ENCODE peak calls at places on chromosomes 16 and 17, in seven cellular contexts. X is GM12892; J is H7; K is CD4-positive, CD25-positive, alpha-beta regulatory T cell; L is hepatocyte; P is epithelial cell of prostate; W is neural progenitor cell. I is an unnamed sample.
A peak's percentile ranks its signal among the peaks of the same experiment; 100 is the strongest.

GRCh38 chr16:80319181-80319580 is 221.6 kb upstream of the DYNLRB2 start:
- DNase-seq in K (no peak), P (no peak), W (no peak), X (no peak), J (peak; percentile 53), L (no peak), I (no peak)

GRCh38 chr17:40121886-40122465 is at the start of gene MSL1:
- DNase-seq in J (peak; percentile 99), L (peak; percentile 95), X (peak; percentile 95), W (peak; percentile 95), K (peak; percentile 81), P (no peak), I (peak; percentile 84)

GRCh38 chr17:80850817-80851216 is 140.8 kb upstream of the CHMP6 start:
- DNase-seq in J (no peak), K (no peak), W (no peak), L (no peak), X (no peak), P (no peak), I (no peak)

GRCh38 chr16:75152635-75153034 is 4.3 kb downstream of the ZFP1 start:
- DNase-seq in L (no peak), P (no peak), W (no peak), K (no peak), X (no peak), J (no peak), I (no peak)

GRCh38 chr16:68934402-68934801 is 91.1 kb downstream of the TANGO6 start:
- DNase-seq in L (no peak), J (no peak), X (no peak), W (no peak), K (no peak), P (no peak), I (no peak)

GRCh38 chr16:12752159-12752558 is 51.5 kb downstream of the CPPED1 start:
- DNase-seq in K (no peak), P (no peak), J (no peak), L (no peak), X (no peak), W (no peak), I (no peak)

GRCh38 chr17:42260318-42260717 is 15.9 kb downstream of the STAT5B start:
- DNase-seq in L (no peak), X (no peak), P (no peak), K (no peak), W (no peak), J (no peak), I (no peak)

GRCh38 chr16:49747654-49748053 is 108.3 kb downstream of the ZNF423 start:
- DNase-seq in L (no peak), W (no peak), K (no peak), X (no peak), P (no peak), J (no peak), I (no peak)

GRCh38 chr16:57549730-57550129 is 7.3 kb downstream of the ADGRG5 start:
- DNase-seq in L (no peak), K (no peak), X (no peak), J (no peak), P (no peak), W (no peak), I (no peak)

GRCh38 chr16:73172621-73173312 is 124.8 kb upstream of the ZFHX3 start:
- DNase-seq in W (peak; percentile 52), P (no peak), L (peak; percentile 58), K (no peak), J (peak; percentile 68), X (no peak), I (peak; percentile 73)

GRCh38 chr16:81604960-81605383 is 160.4 kb downstream of the CMIP start:
- DNase-seq in L (peak; percentile 42), J (no peak), K (no peak), X (no peak), W (no peak), P (peak; percentile 53), I (no peak)

GRCh38 chr17:41009301-41009760 is 403 bp upstream of the KRTAP3-1 start:
- DNase-seq in J (no peak), P (no peak), W (peak; percentile 56), X (no peak), K (no peak), L (no peak), I (no peak)

GRCh38 chr17:36755586-36755985 is 154.2 kb downstream of the MRM1 start:
- DNase-seq in J (peak; percentile 85), X (no peak), K (no peak), W (peak; percentile 70), L (peak; percentile 22), P (no peak), I (peak; percentile 31)

GRCh38 chr16:66120656-66121055 is 245.8 kb upstream of the CDH5 start:
- DNase-seq in W (no peak), P (no peak), L (no peak), X (no peak), J (no peak), K (no peak), I (no peak)

GRCh38 chr17:78276098-78276497 is 44.7 kb downstream of the TMEM235 start:
- DNase-seq in P (no peak), K (no peak), J (no peak), X (no peak), L (no peak), W (no peak), I (no peak)

GRCh38 chr17:3556239-3556904 is 1.2 kb downstream of the TRPV3 start:
- DNase-seq in X (no peak), K (no peak), P (no peak), L (no peak), J (peak; percentile 55), W (no peak), I (no peak)

GRCh38 chr17:9532715-9533114 is 42.9 kb downstream of the STX8 start:
- DNase-seq in W (no peak), L (no peak), K (no peak), X (no peak), J (no peak), P (no peak), I (no peak)

GRCh38 chr16:87382023-87382785 is 1.4 kb downstream of the FBXO31 start:
- DNase-seq in W (no peak), L (peak; percentile 28), P (no peak), X (no peak), K (no peak), J (no peak), I (no peak)

GRCh38 chr17:63464691-63465090 is 12.2 kb upstream of the ACE start:
- DNase-seq in L (no peak), P (no peak), J (no peak), X (no peak), K (no peak), W (no peak), I (no peak)

GRCh38 chr16:46949216-46949892 is 24.1 kb downstream of the DNAJA2 start:
- DNase-seq in W (no peak), L (no peak), P (no peak), J (no peak), X (no peak), K (no peak), I (no peak)

GRCh38 chr17:47603830-47604229 is 45.9 kb upstream of the KPNB1 start:
- DNase-seq in L (no peak), X (no peak), P (no peak), W (no peak), K (no peak), J (no peak), I (no peak)

GRCh38 chr17:17494499-17495447 is 1.4 kb downstream of the RASD1 start:
- DNase-seq in P (no peak), J (peak; percentile 82), W (peak; percentile 77), K (no peak), X (no peak), L (peak; percentile 60), I (peak; percentile 44)

GRCh38 chr16:5036228-5037156 is 2.8 kb upstream of the NAGPA start:
- DNase-seq in K (no peak), J (peak; percentile 85), L (no peak), W (no peak), P (no peak), X (no peak), I (no peak)

GRCh38 chr16:67613808-67614207 is 31.1 kb upstream of the CARMIL2 start:
- DNase-seq in P (no peak), K (no peak), L (no peak), J (peak; percentile 58), W (peak; percentile 35), X (no peak), I (no peak)

GRCh38 chr16:49899991-49900690 is 44.2 kb upstream of the ZNF423 start:
- DNase-seq in K (no peak), J (no peak), P (no peak), L (peak; percentile 58), W (no peak), X (no peak), I (no peak)

GRCh38 chr17:45326566-45326965 is 9.7 kb upstream of the MAP3K14 start:
- DNase-seq in X (no peak), K (no peak), J (no peak), L (no peak), P (no peak), W (no peak), I (no peak)

GRCh38 chr16:64158941-64159588 is 962.8 kb downstream of the CDH11 start:
- DNase-seq in P (no peak), K (no peak), X (no peak), L (peak; percentile 37), J (no peak), W (no peak), I (no peak)

GRCh38 chr16:87691686-87692079 is 74.1 kb downstream of the KLHDC4 start:
- DNase-seq in P (no peak), K (no peak), J (no peak), L (no peak), X (no peak), W (no peak), I (no peak)

GRCh38 chr16:56258508-56259424 is 67.5 kb downstream of the GNAO1 start:
- DNase-seq in K (no peak), X (no peak), J (no peak), W (no peak), L (no peak), P (no peak), I (no peak)

GRCh38 chr16:50208460-50208931 is 55.4 kb downstream of the TENT4B start:
- DNase-seq in J (no peak), L (no peak), W (no peak), X (no peak), P (no peak), K (no peak), I (no peak)

GRCh38 chr16:4241601-4242270 is at the start of gene SRL:
- DNase-seq in W (no peak), X (no peak), K (no peak), J (peak; percentile 35), P (no peak), L (no peak), I (no peak)

GRCh38 chr17:46917516-46917915 is 5.4 kb upstream of the GOSR2 start:
- DNase-seq in J (no peak), L (no peak), P (no peak), X (no peak), W (no peak), K (no peak), I (no peak)

GRCh38 chr16:47063011-47063724 is 80.6 kb downstream of the NETO2 start:
- DNase-seq in J (no peak), X (no peak), W (no peak), K (no peak), L (no peak), P (no peak), I (no peak)

GRCh38 chr17:77281904-77282367 is 141.2 kb downstream of the SEC14L1 start:
- DNase-seq in P (no peak), W (peak; percentile 60), J (peak; percentile 82), L (peak; percentile 62), K (no peak), X (peak; percentile 66), I (no peak)

GRCh38 chr17:45310380-45311324 is 6.2 kb downstream of the MAP3K14 start:
- DNase-seq in W (no peak), L (no peak), P (no peak), X (no peak), J (no peak), K (no peak), I (no peak)